ENCODE peak calls at places on chromosomes 7 and 10, in eight cellular contexts. V is activated effector memory CD4-positive, alpha-beta T cell treated with Interleukin-2 at 50 U/mL for 16 hours; P is GM03348; N is activated T-cell treated with anti-CD3 and anti-CD28 coated beads, Interleukin-2, amount 50 U/mL, for 72 hours; W is SW 1271; B is stimulated activated CD4-positive, alpha-beta T cell treated with anti-CD3 and anti-CD28 coated beads, Interleukin-1b, Interleukin-23, amount 100 ng/mL, for 1 hour; Y is dorsolateral prefrontal cortex; S is NCI-H226. Z is an unnamed sample.

GRCh38 chr7:98617051-98617959 is at the start of gene NPTX2:
- DNase-seq in V (no peak), P (no peak), N (peak; percentile 35), W (peak; percentile 62), B (no peak), Y (peak; percentile 79), S (no peak), Z (peak; percentile 63)

GRCh38 chr7:91824201-91824600 is 56.3 kb downstream of the MTERF1 start:
- DNase-seq in V (no peak), P (no peak), N (no peak), W (no peak), B (no peak), Y (no peak), S (no peak), Z (no peak)

GRCh38 chr10:103616705-103617361 is 123.3 kb downstream of the NEURL1 start:
- DNase-seq in V (no peak), P (peak; percentile 95), N (no peak), W (no peak), B (no peak), Y (no peak), S (no peak), Z (no peak)

GRCh38 chr7:162583-163297 is 29.6 kb upstream of the FAM20C start:
- DNase-seq in V (no peak), P (no peak), N (no peak), W (no peak), B (no peak), Y (no peak), S (no peak), Z (no peak)

GRCh38 chr10:61283489-61284221 is 169.5 kb downstream of the TMEM26 start:
- DNase-seq in V (no peak), P (no peak), N (no peak), W (no peak), B (no peak), Y (no peak), S (no peak), Z (no peak)

GRCh38 chr10:28179006-28179405 is 123.9 kb downstream of the MPP7 start:
- DNase-seq in V (no peak), P (no peak), N (no peak), W (peak; percentile 41), B (no peak), Y (no peak), S (no peak), Z (no peak)

GRCh38 chr10:94199565-94199964 is 163.2 kb downstream of the NOC3L start:
- DNase-seq in V (no peak), P (no peak), N (no peak), W (no peak), B (no peak), Y (no peak), S (no peak), Z (no peak)

GRCh38 chr10:78947226-78947625 is 121.5 kb upstream of the ZMIZ1 start:
- DNase-seq in V (no peak), P (no peak), N (no peak), W (no peak), B (no peak), Y (no peak), S (no peak), Z (no peak)

GRCh38 chr7:35677582-35678356 is 17.2 kb downstream of the HERPUD2 start:
- DNase-seq in V (no peak), P (no peak), N (no peak), W (no peak), B (no peak), Y (no peak), S (no peak), Z (no peak)

GRCh38 chr7:135761751-135762488 is 13.3 kb upstream of the FAM180A start:
- DNase-seq in V (no peak), P (peak; percentile 64), N (no peak), W (no peak), B (no peak), Y (no peak), S (peak; percentile 2), Z (no peak)

GRCh38 chr10:97851341-97852001 is 1.8 kb downstream of the GOLGA7B start:
- DNase-seq in V (no peak), P (no peak), N (peak; percentile 25), W (no peak), B (no peak), Y (peak; percentile 49), S (no peak), Z (peak; percentile 87)

GRCh38 chr10:55786461-55786860 is 574.6 kb downstream of the ZWINT start:
- DNase-seq in V (no peak), P (no peak), N (no peak), W (no peak), B (no peak), Y (no peak), S (no peak), Z (no peak)

GRCh38 chr10:35005868-35006267 is 84.3 kb downstream of the CUL2 start:
- DNase-seq in V (no peak), P (peak; percentile 89), N (no peak), W (peak; percentile 99), B (no peak), Y (no peak), S (peak; percentile 94), Z (no peak)

GRCh38 chr10:90743291-90743690 is 114.5 kb downstream of the HTR7 start:
- DNase-seq in V (no peak), P (no peak), N (no peak), W (no peak), B (no peak), Y (no peak), S (no peak), Z (no peak)

GRCh38 chr7:118872568-118872967 is 648.1 kb downstream of the ANKRD7 start:
- DNase-seq in V (no peak), P (no peak), N (no peak), W (no peak), B (no peak), Y (no peak), S (peak; percentile 41), Z (no peak)

GRCh38 chr7:96415293-96415940 is 93.5 kb upstream of the SLC25A13 start:
- DNase-seq in V (no peak), P (no peak), N (no peak), W (no peak), B (no peak), Y (no peak), S (no peak), Z (no peak)

GRCh38 chr7:15376601-15377000 is 185.2 kb downstream of the AGMO start:
- DNase-seq in V (no peak), P (no peak), N (no peak), W (no peak), B (no peak), Y (no peak), S (no peak), Z (no peak)

GRCh38 chr10:15035385-15036301 is 8.1 kb upstream of the OLAH start:
- DNase-seq in V (no peak), P (no peak), N (no peak), W (no peak), B (no peak), Y (peak; percentile 27), S (no peak), Z (peak; percentile 12)

GRCh38 chr10:70776455-70777005 is 8.6 kb downstream of the TBATA start:
- DNase-seq in V (no peak), P (peak; percentile 3), N (no peak), W (no peak), B (no peak), Y (no peak), S (no peak), Z (no peak)

GRCh38 chr7:92626281-92626846 is 36.2 kb upstream of the FAM133B start:
- DNase-seq in V (no peak), P (no peak), N (no peak), W (no peak), B (no peak), Y (no peak), S (no peak), Z (no peak)

GRCh38 chr10:46520941-46521340 is 35.5 kb downstream of the GPRIN2 start:
- DNase-seq in V (no peak), P (no peak), N (no peak), W (no peak), B (no peak), Y (peak; percentile 37), S (peak; percentile 79), Z (no peak)

GRCh38 chr7:84218681-84219080 is 24.1 kb upstream of the SEMA3A start:
- DNase-seq in V (no peak), P (no peak), N (no peak), W (peak; percentile 34), B (no peak), Y (no peak), S (peak; percentile 50), Z (no peak)

GRCh38 chr10:70596860-70597809 is 5.4 kb downstream of the PRF1 start:
- DNase-seq in V (no peak), P (no peak), N (no peak), W (no peak), B (no peak), Y (no peak), S (no peak), Z (no peak)

GRCh38 chr10:123886292-123886691 is 5.3 kb downstream of the CPXM2 start:
- DNase-seq in V (no peak), P (no peak), N (no peak), W (no peak), B (no peak), Y (peak; percentile 41), S (no peak), Z (no peak)

GRCh38 chr7:44282601-44283171 is 42.7 kb downstream of the CAMK2B start:
- DNase-seq in V (no peak), P (no peak), N (no peak), W (no peak), B (no peak), Y (peak; percentile 24), S (no peak), Z (no peak)

GRCh38 chr7:142568430-142569097 is 180.7 kb upstream of the PRSS1 start:
- DNase-seq in V (no peak), P (peak; percentile 83), N (no peak), W (peak; percentile 85), B (no peak), Y (no peak), S (peak; percentile 80), Z (no peak)

GRCh38 chr7:128434413-128435310 is 21.0 kb upstream of the HILPDA start:
- DNase-seq in V (no peak), P (no peak), N (no peak), W (no peak), B (no peak), Y (no peak), S (no peak), Z (no peak)

GRCh38 chr7:91398341-91398740 is 134.1 kb downstream of the FZD1 start:
- DNase-seq in V (no peak), P (no peak), N (no peak), W (no peak), B (no peak), Y (no peak), S (no peak), Z (no peak)

GRCh38 chr7:51732066-51732465 is 415.5 kb upstream of the COBL start:
- DNase-seq in V (no peak), P (no peak), N (no peak), W (no peak), B (no peak), Y (no peak), S (no peak), Z (peak; percentile 16)

GRCh38 chr10:14474656-14475055 is 143.9 kb upstream of the FRMD4A start:
- DNase-seq in V (no peak), P (no peak), N (no peak), W (no peak), B (no peak), Y (no peak), S (no peak), Z (no peak)

GRCh38 chr10:133466683-133467275 is 13.0 kb downstream of the SCART1 start:
- DNase-seq in V (no peak), P (no peak), N (no peak), W (no peak), B (no peak), Y (no peak), S (no peak), Z (no peak)

GRCh38 chr10:132685921-132686680 is 99.8 kb downstream of the NKX6-2 start:
- DNase-seq in V (no peak), P (no peak), N (no peak), W (no peak), B (no peak), Y (peak; percentile 29), S (no peak), Z (no peak)

GRCh38 chr7:101128040-101128834 is 1.3 kb downstream of the SERPINE1 start:
- DNase-seq in V (no peak), P (no peak), N (no peak), W (no peak), B (no peak), Y (no peak), S (no peak), Z (no peak)